ENCODE peak calls at places on chromosomes 1 and 21, in five cellular contexts. X is GM23248, C is stomach, P is GM19239, H is aorta. G is an unnamed sample.

GRCh38 chr1:10950316-10951172 is 61.9 kb upstream of the TARDBP start:
- DNase-seq in X (peak; percentile 26), C (no peak), P (no peak), H (no peak), G (no peak)

GRCh38 chr1:20209471-20209870 is 23.2 kb upstream of the PLA2G2C start:
- DNase-seq in X (no peak), C (no peak), P (no peak), H (no peak), G (no peak)

GRCh38 chr1:232417849-232418248 is 212.1 kb downstream of the SIPA1L2 start:
- DNase-seq in X (no peak), C (no peak), P (no peak), H (no peak), G (no peak)

GRCh38 chr1:6508154-6508875 is 16.8 kb upstream of the PLEKHG5 start:
- DNase-seq in X (no peak), C (no peak), P (no peak), H (no peak), G (no peak)

GRCh38 chr1:199490804-199491527 is 536.5 kb upstream of the NR5A2 start:
- DNase-seq in X (peak; percentile 34), C (no peak), P (no peak), H (no peak), G (peak; percentile 67)

GRCh38 chr1:215113776-215114153 is 31.2 kb downstream of the KCNK2 start:
- DNase-seq in X (no peak), C (no peak), P (no peak), H (no peak), G (no peak)

GRCh38 chr1:33424610-33425009 is 6.3 kb downstream of the PHC2 start:
- DNase-seq in X (peak; percentile 57), C (no peak), P (no peak), H (no peak), G (peak; percentile 54)

GRCh38 chr1:167105150-167105840 is 11.4 kb downstream of the STYXL2 start:
- DNase-seq in X (no peak), C (no peak), P (no peak), H (no peak), G (no peak)

GRCh38 chr1:15848143-15848928 is 829 bp downstream of the SPEN start:
- DNase-seq in X (peak; percentile 78), C (peak; percentile 45), P (no peak), H (peak; percentile 60), G (peak; percentile 42)

GRCh38 chr1:110420023-110420662 is 12.6 kb upstream of the LAMTOR5 start:
- DNase-seq in X (no peak), C (no peak), P (no peak), H (no peak), G (no peak)

GRCh38 chr1:66354311-66354922 is 179.5 kb upstream of the SGIP1 start:
- DNase-seq in X (peak; percentile 56), C (no peak), P (no peak), H (no peak), G (peak; percentile 70)

GRCh38 chr1:197106869-197107268 is 39.6 kb downstream of the ASPM start:
- DNase-seq in X (no peak), C (no peak), P (no peak), H (no peak), G (no peak)

GRCh38 chr1:209670441-209671082 is 4.7 kb upstream of the G0S2 start:
- DNase-seq in X (no peak), C (no peak), P (no peak), H (no peak), G (no peak)

GRCh38 chr1:54125671-54126070 is 27.1 kb downstream of the CDCP2 start:
- DNase-seq in X (peak; percentile 38), C (peak; percentile 63), P (no peak), H (no peak), G (peak; percentile 14)

GRCh38 chr21:43975469-43976098 is 36.5 kb upstream of the TRAPPC10 start:
- DNase-seq in X (peak; percentile 74), C (peak; percentile 86), P (peak; percentile 94), H (peak; percentile 78), G (peak; percentile 53)

GRCh38 chr1:41513388-41513745 is 28.9 kb upstream of the EDN2 start:
- DNase-seq in X (no peak), C (no peak), P (peak; percentile 62), H (no peak), G (no peak)

GRCh38 chr21:39020751-39021474 is 162.3 kb downstream of the PSMG1 start:
- DNase-seq in X (peak; percentile 84), C (no peak), P (no peak), H (peak; percentile 66), G (peak; percentile 92)

GRCh38 chr1:27570383-27570755 is 33.6 kb downstream of the AHDC1 start:
- DNase-seq in X (no peak), C (no peak), P (no peak), H (no peak), G (no peak)